ENCODE peak calls at places on chromosomes 7 and 10, in five cellular contexts. Z is right lobe of liver; Y is GM23338; B is activated CD8-positive, alpha-beta memory T cell treated with anti-CD3 and anti-CD28 coated beads, Interleukin-2, amount 50 U/mL, for 48 hours; L is RPMI8226. C is an unnamed sample.

GRCh38 chr7:36021917-36022550 is 131.0 kb upstream of the EEPD1 start:
- DNase-seq in Z (no peak), Y (no peak), B (no peak), L (no peak), C (no peak)

GRCh38 chr10:117723343-117723742 is 180.8 kb downstream of the EMX2 start:
- DNase-seq in Z (no peak), Y (no peak), B (no peak), L (no peak), C (no peak)

GRCh38 chr7:151040616-151041375 is 7.5 kb upstream of the ASIC3 start:
- DNase-seq in Z (no peak), Y (no peak), B (no peak), L (no peak), C (no peak)

GRCh38 chr10:60732240-60733188 is 45.8 kb upstream of the CDK1 start:
- DNase-seq in Z (peak), Y (peak), B (no peak), L (peak), C (no peak)

GRCh38 chr10:8035641-8036520 is 18.6 kb upstream of the GATA3 start:
- DNase-seq in Z (no peak), Y (peak), B (peak), L (no peak), C (peak)

GRCh38 chr10:123640016-123640535 is 26.1 kb upstream of the GPR26 start:
- DNase-seq in Z (peak), Y (peak), B (no peak), L (no peak), C (no peak)

GRCh38 chr10:122459586-122460273 is 1.6 kb upstream of the HTRA1 start:
- DNase-seq in Z (no peak), Y (no peak), B (no peak), L (no peak), C (peak)

GRCh38 chr10:33025910-33026309 is 67.9 kb upstream of the ITGB1 start:
- DNase-seq in Z (no peak), Y (no peak), B (no peak), L (no peak), C (no peak)

GRCh38 chr7:100126239-100126930 is 382 bp upstream of the MBLAC1 start:
- DNase-seq in Z (no peak), Y (no peak), B (peak), L (no peak), C (no peak)

GRCh38 chr10:6542999-6543430 is 37.1 kb downstream of the PRKCQ start:
- DNase-seq in Z (no peak), Y (peak), B (peak), L (no peak), C (no peak)

GRCh38 chr10:29545122-29545521 is 89.6 kb downstream of the SVIL start:
- DNase-seq in Z (no peak), Y (no peak), B (no peak), L (no peak), C (no peak)

GRCh38 chr10:26480909-26481703 is 43.0 kb downstream of the APBB1IP start:
- DNase-seq in Z (no peak), Y (no peak), B (no peak), L (peak), C (no peak)

GRCh38 chr10:47299989-47300931 is at the start of gene GDF10:
- DNase-seq in Z (no peak), Y (peak), B (no peak), L (no peak), C (no peak)

GRCh38 chr7:121525155-121525819 is 129.2 kb upstream of the FAM3C start:
- DNase-seq in Z (no peak), Y (no peak), B (no peak), L (no peak), C (no peak)

GRCh38 chr10:88783734-88784133 is 18.8 kb upstream of the LIPM start:
- DNase-seq in Z (no peak), Y (no peak), B (no peak), L (no peak), C (no peak)

GRCh38 chr7:99919814-99920618 is 686 bp upstream of the TRIM4 start:
- DNase-seq in Z (no peak), Y (no peak), B (no peak), L (no peak), C (no peak)

GRCh38 chr10:96152437-96152836 is 22.3 kb downstream of the ZNF518A start:
- DNase-seq in Z (no peak), Y (no peak), B (no peak), L (no peak), C (no peak)

GRCh38 chr10:22379059-22379458 is 33.8 kb downstream of the SPAG6 start:
- DNase-seq in Z (no peak), Y (peak), B (peak), L (no peak), C (no peak)

GRCh38 chr7:17946591-17946990 is 6.3 kb upstream of the SNX13 start:
- DNase-seq in Z (no peak), Y (no peak), B (no peak), L (peak), C (no peak)

GRCh38 chr7:101108330-101108857 is 18.5 kb upstream of the SERPINE1 start:
- DNase-seq in Z (peak), Y (no peak), B (no peak), L (no peak), C (no peak)

GRCh38 chr10:132979491-132980425 is 37.4 kb upstream of the CFAP46 start:
- DNase-seq in Z (no peak), Y (no peak), B (no peak), L (no peak), C (no peak)

GRCh38 chr7:102255916-102256315 is 30.8 kb upstream of the SH2B2 start:
- DNase-seq in Z (no peak), Y (no peak), B (no peak), L (no peak), C (no peak)

GRCh38 chr10:93849605-93850004 is 44.2 kb upstream of the SLC35G1 start:
- DNase-seq in Z (no peak), Y (peak), B (no peak), L (no peak), C (no peak)

GRCh38 chr7:3141326-3141725 is 97.7 kb upstream of the CARD11 start:
- DNase-seq in Z (peak), Y (no peak), B (peak), L (no peak), C (peak)

GRCh38 chr7:152925412-152926147 is 166.0 kb downstream of the ACTR3B start:
- DNase-seq in Z (no peak), Y (peak), B (no peak), L (no peak), C (no peak)

GRCh38 chr7:155603858-155604503 is 40.5 kb upstream of the RBM33 start:
- DNase-seq in Z (no peak), Y (no peak), B (no peak), L (no peak), C (no peak)

GRCh38 chr7:97847791-97848190 is 24.4 kb downstream of the ASNS start:
- DNase-seq in Z (no peak), Y (no peak), B (no peak), L (peak), C (no peak)

GRCh38 chr7:84263106-84263505 is 68.5 kb upstream of the SEMA3A start:
- DNase-seq in Z (no peak), Y (no peak), B (no peak), L (no peak), C (no peak)

GRCh38 chr7:922334-923107 is 32.0 kb downstream of the ADAP1 start:
- DNase-seq in Z (no peak), Y (no peak), B (peak), L (no peak), C (peak)

GRCh38 chr7:114160925-114161324 is 242.1 kb upstream of the PPP1R3A start:
- DNase-seq in Z (no peak), Y (no peak), B (no peak), L (no peak), C (no peak)

GRCh38 chr10:116771101-116771705 is 28.8 kb upstream of the HSPA12A start:
- DNase-seq in Z (peak), Y (peak), B (no peak), L (no peak), C (peak)

GRCh38 chr10:13632879-13633437 is 46.2 kb downstream of the PRPF18 start:
- DNase-seq in Z (no peak), Y (no peak), B (no peak), L (no peak), C (no peak)

GRCh38 chr10:25061711-25062455 is 45.5 kb downstream of the THNSL1 start:
- DNase-seq in Z (no peak), Y (no peak), B (no peak), L (no peak), C (no peak)

GRCh38 chr7:48964074-48964473 is 39.7 kb downstream of the CDC14C start:
- DNase-seq in Z (no peak), Y (no peak), B (no peak), L (peak), C (no peak)

C was measured in mesenteric fat pad.